ENCODE peak calls at places on chromosomes 13 and 19, in eight cellular contexts. E is transverse colon, M is H1, Q is ovary, T is suprapubic skin, F is sigmoid colon, G is upper lobe of left lung, R is HepG2. D is an unnamed sample. For H3K36me3, the result is how much of the 10 kb centered on the place peaks cover.

GRCh38 chr13:29587645-29588044 is 7.8 kb downstream of the SLC7A1 start:
- DNase-seq in E (no peak), M (no peak), Q (no peak), T (no peak), F (no peak), G (no peak), R (no peak), D (no peak)

GRCh38 chr13:41610426-41610825 is 153.1 kb downstream of the RGCC start:
- DNase-seq in E (no peak), M (no peak), Q (no peak), T (no peak), F (no peak), G (peak), R (peak), D (peak)

GRCh38 chr19:2509096-2509495 is 33.2 kb downstream of the GADD45B start:
- DNase-seq in E (no peak), M (no peak), Q (no peak), T (no peak), F (no peak), G (no peak), R (no peak), D (no peak)

GRCh38 chr13:91311491-91311890 is 36.0 kb upstream of the MIR17HG start:
- DNase-seq in E (no peak), M (no peak), Q (no peak), T (no peak), F (no peak), G (no peak), R (no peak), D (no peak)

GRCh38 chr19:9849786-9850185 is 14.7 kb downstream of the PIN1 start:
- DNase-seq in E (no peak), M (no peak), Q (no peak), T (no peak), F (no peak), G (no peak), R (no peak), D (no peak)

GRCh38 chr13:66329988-66330429 is 900.1 kb downstream of the PCDH9 start:
- DNase-seq in E (no peak), M (no peak), Q (no peak), T (no peak), F (no peak), G (no peak), R (no peak), D (no peak)

GRCh38 chr13:69474286-69474685 is 633.3 kb upstream of the ATXN8OS start:
- DNase-seq in E (no peak), M (no peak), Q (no peak), T (no peak), F (no peak), G (no peak), R (no peak), D (no peak)

GRCh38 chr19:41694831-41695635 is 7.0 kb upstream of the CEACAM7 start:
- DNase-seq in E (peak), M (no peak), Q (no peak), T (no peak), F (no peak), G (no peak), R (no peak), D (no peak)

GRCh38 chr13:112871742-112872141 is 97.3 kb upstream of the MCF2L start:
- DNase-seq in E (no peak), M (no peak), Q (peak), T (no peak), F (peak), G (no peak), R (no peak), D (no peak)

GRCh38 chr13:63421113-63421512 is 2005.5 kb upstream of the PCDH20 start:
- DNase-seq in E (no peak), M (no peak), Q (no peak), T (no peak), F (no peak), G (no peak), R (no peak), D (no peak)

GRCh38 chr13:31207630-31208549 is 8.1 kb downstream of the B3GLCT start:
- DNase-seq in E (no peak), M (no peak), Q (peak), T (no peak), F (peak), G (peak), R (no peak), D (no peak)

GRCh38 chr19:13961826-13962737 is 9.8 kb downstream of the DCAF15 start:
- DNase-seq in E (no peak), M (peak), Q (no peak), T (no peak), F (no peak), G (no peak), R (no peak), D (no peak)

GRCh38 chr19:33862991-33863390 is 66.3 kb downstream of the KCTD15 start:
- DNase-seq in E (no peak), M (no peak), Q (no peak), T (no peak), F (no peak), G (no peak), R (no peak), D (no peak)

GRCh38 chr13:31201341-31202024 is 1.7 kb downstream of the B3GLCT start:
- DNase-seq in E (no peak), M (no peak), Q (peak), T (no peak), F (no peak), G (no peak), R (no peak), D (no peak)

GRCh38 chr19:41753159-41753558 is 2.2 kb upstream of the CEACAM6 start:
- DNase-seq in E (peak), M (peak), Q (no peak), T (no peak), F (no peak), G (peak), R (peak), D (peak)

GRCh38 chr19:34499155-34499834 is 17.7 kb downstream of the WTIP start:
- DNase-seq in E (no peak), M (no peak), Q (no peak), T (no peak), F (peak), G (no peak), R (no peak), D (no peak)

GRCh38 chr19:1226227-1226518 is 11.6 kb downstream of the CBARP start:
- DNase-seq in E (no peak), M (no peak), Q (no peak), T (no peak), F (no peak), G (no peak), R (no peak), D (no peak)

GRCh38 chr13:113187263-113187669 is 21.2 kb downstream of the PCID2 start:
- DNase-seq in E (peak), M (no peak), Q (peak), T (peak), F (peak), G (peak), R (peak), D (peak)

GRCh38 chr19:1690570-1691307 is 38.3 kb upstream of the TCF3 start:
- DNase-seq in E (peak), M (peak), Q (no peak), T (no peak), F (no peak), G (no peak), R (no peak), D (no peak)

GRCh38 chr13:48626077-48626449 is 27.7 kb upstream of the CYSLTR2 start:
- DNase-seq in E (no peak), M (no peak), Q (peak), T (no peak), F (no peak), G (no peak), R (peak), D (no peak)

GRCh38 chr13:25561842-25562241 is 190.1 kb downstream of the ATP8A2 start:
- DNase-seq in E (no peak), M (no peak), Q (no peak), T (no peak), F (no peak), G (no peak), R (no peak), D (no peak)

GRCh38 chr13:92896842-92897241 is 329.8 kb upstream of the GPC6 start:
- DNase-seq in E (no peak), M (no peak), Q (no peak), T (no peak), F (no peak), G (no peak), R (peak), D (no peak)

GRCh38 chr19:14369399-14370168 is 11.7 kb upstream of the ADGRE5 start:
- DNase-seq in E (peak), M (no peak), Q (no peak), T (no peak), F (no peak), G (peak), R (no peak), D (no peak)

GRCh38 chr13:28540612-28541011 is 45.7 kb upstream of the FLT1 start:
- DNase-seq in E (no peak), M (no peak), Q (no peak), T (no peak), F (no peak), G (no peak), R (no peak), D (no peak)

GRCh38 chr13:97116754-97117153 is 105.4 kb upstream of the MBNL2 start:
- DNase-seq in E (no peak), M (no peak), Q (no peak), T (no peak), F (peak), G (peak), R (no peak), D (no peak)

GRCh38 chr19:4775627-4776152 is 15.8 kb upstream of the FEM1A start:
- DNase-seq in E (no peak), M (no peak), Q (no peak), T (no peak), F (no peak), G (no peak), R (no peak), D (no peak)

GRCh38 chr13:72648513-72649065 is 78.8 kb downstream of the MZT1 start:
- DNase-seq in E (no peak), M (no peak), Q (no peak), T (no peak), F (no peak), G (no peak), R (no peak), D (no peak)

GRCh38 chr19:38394488-38394887 is 6.0 kb downstream of the SPRED3 start:
- DNase-seq in E (no peak), M (peak), Q (no peak), T (no peak), F (no peak), G (no peak), R (peak), D (no peak)

GRCh38 chr13:46154136-46154854 is 27.7 kb downstream of the LCP1 start:
- DNase-seq in E (no peak), M (no peak), Q (no peak), T (no peak), F (no peak), G (no peak), R (no peak), D (no peak)

GRCh38 chr13:46160474-46161066 is 21.4 kb downstream of the LCP1 start:
- DNase-seq in E (no peak), M (no peak), Q (no peak), T (no peak), F (no peak), G (no peak), R (peak), D (no peak)

GRCh38 chr13:46160065-46160464 is 21.9 kb downstream of the LCP1 start:
- DNase-seq in E (no peak), M (no peak), Q (no peak), T (no peak), F (no peak), G (no peak), R (no peak), D (no peak)

GRCh38 chr13:46158222-46158621 is 23.8 kb downstream of the LCP1 start:
- DNase-seq in E (no peak), M (no peak), Q (no peak), T (no peak), F (no peak), G (no peak), R (no peak), D (no peak)

DNA sequence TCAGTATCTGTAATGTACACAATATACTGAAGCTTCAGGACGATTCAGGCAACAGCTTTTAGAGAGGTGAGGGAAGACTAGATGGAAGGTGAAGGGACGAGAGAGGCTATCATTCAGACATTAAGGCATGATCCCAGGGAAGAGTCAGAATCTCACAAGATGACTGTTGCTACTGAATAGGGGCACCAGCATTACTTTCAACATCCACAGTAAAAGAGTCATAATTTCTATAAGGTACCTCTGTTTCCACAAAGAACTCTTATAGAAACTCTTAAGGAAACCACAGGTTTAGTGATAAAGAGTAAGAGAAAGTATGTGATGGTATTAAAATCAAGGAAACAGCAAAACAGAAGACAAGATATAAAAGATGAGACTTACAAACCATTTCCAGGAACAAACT is 23.0 kb downstream of the LCP1 start:
- DNase-seq in E (no peak), M (no peak), Q (no peak), T (no peak), F (no peak), G (no peak), R (no peak), D (no peak)
- H3K36me3 ChIP-seq in E (under half), M (under half), Q (under half), T (under half), F (under half), G (under half), R (under half), D (under half)

GRCh38 chr13:50124536-50125305 is 109.5 kb downstream of the KCNRG start:
- DNase-seq in E (peak), M (peak), Q (peak), T (peak), F (peak), G (peak), R (peak), D (peak)
- TF ChIP-seq POLR2A in E (no peak), M (no peak), Q (no peak), T (no peak), F (no peak), G (peak), R (no peak), D (no peak)

GRCh38 chr19:6021878-6022569 is 44.1 kb upstream of the RANBP3 start:
- DNase-seq in E (peak), M (peak), Q (peak), T (peak), F (peak), G (peak), R (peak), D (peak)

GRCh38 chr19:6020972-6021805 is 43.2 kb upstream of the RANBP3 start:
- DNase-seq in E (no peak), M (no peak), Q (no peak), T (no peak), F (peak), G (no peak), R (peak), D (no peak)

GRCh38 chr19:6022570-6023049 is 44.7 kb upstream of the RANBP3 start:
- DNase-seq in E (no peak), M (no peak), Q (no peak), T (no peak), F (peak), G (no peak), R (no peak), D (no peak)

GRCh38 chr19:6023936-6024335 is 46.0 kb upstream of the RANBP3 start:
- DNase-seq in E (no peak), M (no peak), Q (no peak), T (no peak), F (peak), G (no peak), R (no peak), D (no peak)

DNA sequence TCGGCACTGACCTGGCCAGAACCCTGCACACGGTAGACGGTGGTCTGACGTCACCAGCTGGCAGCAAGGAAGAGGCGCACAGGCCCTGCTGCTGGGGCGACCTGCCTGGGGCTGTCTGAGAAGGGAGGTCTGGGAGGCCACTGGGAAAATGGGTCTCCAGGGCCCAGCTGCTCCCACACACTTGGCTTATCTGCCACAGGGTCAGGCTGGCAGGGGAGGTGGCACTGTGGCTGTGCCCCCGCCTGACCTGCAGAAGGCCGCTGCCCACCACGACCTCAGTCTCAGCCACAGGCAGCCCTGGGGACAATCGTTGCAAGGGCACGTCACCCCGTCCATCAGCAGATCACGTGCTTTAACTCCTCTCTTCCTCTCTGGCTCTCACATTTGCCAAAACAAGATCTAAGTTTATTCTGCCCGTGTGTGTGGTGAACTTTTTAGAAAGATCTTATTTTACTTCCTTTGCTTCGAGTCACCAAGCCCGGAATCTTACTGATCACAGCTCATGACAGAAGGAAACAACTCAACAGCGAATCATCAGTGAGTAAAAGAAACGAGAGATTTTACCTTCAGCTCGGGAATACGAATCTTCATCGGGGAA is 45.2 kb upstream of the RANBP3 start:
- DNase-seq in E (no peak), M (no peak), Q (no peak), T (no peak), F (peak), G (no peak), R (no peak), D (no peak)
- TF ChIP-seq EP300 in E (no peak), M (no peak), Q (no peak), T (no peak), F (no peak), G (no peak), R (no peak), D (no peak)

DNA sequence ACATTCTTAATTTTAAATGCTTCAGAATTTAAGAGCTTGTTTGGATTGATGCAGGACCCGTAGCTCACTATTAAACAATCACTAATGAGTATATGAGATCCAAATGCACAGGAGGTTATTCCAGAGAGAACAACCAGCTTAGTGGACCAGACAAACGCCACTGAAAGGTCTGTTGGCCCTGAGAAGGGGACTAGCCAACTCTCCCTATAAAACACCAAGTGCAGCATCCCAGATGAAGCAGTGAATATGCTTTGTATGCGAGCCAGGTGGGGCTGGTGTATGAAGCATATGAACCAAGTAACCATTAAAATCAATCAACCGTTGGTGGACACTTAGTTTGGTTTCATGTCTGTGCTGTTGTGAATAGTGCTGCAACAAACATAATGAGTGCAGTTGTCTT is 9.8 kb upstream of the LILRB1 start:
- DNase-seq in E (no peak), M (no peak), Q (no peak), T (no peak), F (no peak), G (no peak), R (no peak), D (no peak)
- H3K36me3 ChIP-seq in E (under half), M (under half), Q (under half), T (under half), F (under half), G (under half), R (under half), D (under half)

DNA sequence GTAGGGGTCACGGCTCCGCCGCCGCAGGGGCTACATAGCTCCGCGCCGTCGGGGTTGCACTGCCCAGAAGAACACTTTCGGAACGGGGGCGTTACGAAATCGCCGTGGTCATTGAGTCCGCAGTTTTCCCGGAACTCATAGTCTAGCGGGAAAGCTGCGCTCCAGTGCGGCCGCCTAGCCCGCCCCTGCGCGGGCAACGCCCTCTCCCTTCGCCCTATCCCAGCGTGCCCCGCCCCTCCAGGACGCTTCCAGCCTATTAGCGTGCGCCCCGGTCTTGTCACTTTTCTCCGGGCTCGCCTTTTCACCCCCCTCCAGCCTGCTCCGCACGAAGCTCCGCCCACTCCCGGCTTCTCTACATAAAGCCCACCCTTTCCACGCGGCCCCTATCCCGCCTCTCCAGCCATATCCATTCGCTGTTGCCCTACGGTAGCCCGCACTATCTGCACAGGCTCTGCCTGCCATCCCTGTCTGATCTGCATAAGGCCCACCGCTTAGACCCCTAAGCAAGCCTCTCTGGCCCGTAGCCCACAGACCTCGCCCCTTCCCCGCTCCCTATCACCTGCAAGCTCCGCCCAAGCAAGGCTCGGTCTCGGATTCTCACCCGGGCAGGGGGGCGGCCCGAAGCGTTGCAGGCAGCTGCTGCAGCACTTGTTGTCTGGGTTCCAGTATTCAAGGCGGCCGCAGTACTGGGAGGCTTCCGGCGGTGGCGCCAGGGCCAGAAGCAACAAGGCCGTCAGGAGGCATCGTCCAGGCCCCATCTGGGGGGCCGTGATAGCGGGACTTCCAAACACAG is 1.6 kb downstream of the IGFLR1 start:
- DNase-seq in E (peak), M (peak), Q (peak), T (peak), F (peak), G (peak), R (peak), D (peak)
- TF ChIP-seq POLR2A in E (peak), M (no peak), Q (peak), T (peak), F (no peak), G (no peak), R (peak), D (peak)

DNA sequence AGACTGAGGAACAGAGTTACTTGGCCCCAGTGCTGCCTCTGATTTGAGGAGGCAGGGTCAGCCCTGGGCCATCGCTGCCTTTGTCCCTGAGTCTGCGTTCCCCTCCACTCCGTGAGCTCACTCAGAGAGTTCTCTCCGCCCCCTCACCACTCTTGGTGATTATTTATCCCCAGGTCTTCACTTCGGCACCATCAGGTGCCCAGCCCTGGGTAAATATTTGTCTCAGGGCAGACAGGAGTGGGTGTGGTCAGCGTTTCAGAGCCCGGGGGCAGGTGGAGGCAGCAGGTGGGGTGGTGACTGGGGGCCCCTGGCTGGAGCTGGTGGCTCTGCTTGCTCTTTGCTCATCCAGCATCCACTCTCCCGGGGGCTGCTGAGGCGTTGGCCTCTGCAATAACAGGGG is 20.6 kb downstream of the PPP1R37 start:
- DNase-seq in E (peak), M (no peak), Q (no peak), T (no peak), F (no peak), G (peak), R (peak), D (no peak)
- TF ChIP-seq EP300 in E (no peak), M (no peak), Q (no peak), T (no peak), F (no peak), G (no peak), R (no peak), D (no peak)

GRCh38 chr13:26686285-26686684 is 74.3 kb downstream of the GPR12 start:
- DNase-seq in E (no peak), M (no peak), Q (no peak), T (no peak), F (no peak), G (no peak), R (no peak), D (no peak)
- H3K36me3 ChIP-seq in E (under half), M (under half), Q (under half), T (under half), F (half or more), G (under half), R (under half), D (under half)

GRCh38 chr19:30165228-30165813 is 206.9 kb upstream of the ZNF536 start:
- DNase-seq in E (no peak), M (peak), Q (no peak), T (no peak), F (no peak), G (no peak), R (no peak), D (no peak)
- TF ChIP-seq POLR2A in E (no peak), M (no peak), Q (no peak), T (no peak), F (no peak), G (no peak), R (no peak), D (no peak)

GRCh38 chr19:6014551-6015135 is 36.7 kb upstream of the RANBP3 start:
- DNase-seq in E (no peak), M (no peak), Q (no peak), T (no peak), F (peak), G (no peak), R (no peak), D (no peak)
- TF ChIP-seq EP300 in E (no peak), M (no peak), Q (no peak), T (no peak), F (no peak), G (no peak), R (no peak), D (no peak)

D was measured in tibial nerve.